ENCODE peak calls at places on chromosome 19, in ten cellular contexts. C is activated naive CD4-positive, alpha-beta T cell; X is MG63; N is NCI-H1694; H is AG10803; Q is NCI-H226; O is SW 1271; G is GDM1; J is DMS 273 treated with DMSO at 0.1 percent for 48 hours; M is KBM-7. T is an unnamed sample.
A peak's percentile ranks its signal among the peaks of the same experiment; 100 is the strongest.

GRCh38 chr19:36136975-36137686 is 2.7 kb upstream of the CAPNS1 start:
- DNase-seq in C (no peak), X (peak; percentile 95), N (peak; percentile 5), H (peak; percentile 80), Q (peak; percentile 95), O (no peak), G (no peak), J (peak; percentile 36), M (no peak), T (no peak)

GRCh38 chr19:55245236-55245904 is 13.4 kb downstream of the PPP6R1 start:
- DNase-seq in C (no peak), X (no peak), N (no peak), H (no peak), Q (no peak), O (no peak), G (no peak), J (no peak), M (no peak), T (no peak)

GRCh38 chr19:19050731-19051130 is 13.1 kb upstream of the SLC25A42 start:
- DNase-seq in C (no peak), X (no peak), N (no peak), H (no peak), Q (no peak), O (no peak), G (no peak), J (no peak), M (no peak), T (no peak)

GRCh38 chr19:56692496-56692895 is 20.9 kb upstream of the ZNF835 start:
- DNase-seq in C (no peak), X (no peak), N (no peak), H (no peak), Q (no peak), O (no peak), G (no peak), J (no peak), M (no peak), T (no peak)

GRCh38 chr19:51681286-51681956 is 11.7 kb upstream of the SPACA6 start:
- DNase-seq in C (no peak), X (no peak), N (no peak), H (no peak), Q (no peak), O (no peak), G (no peak), J (no peak), M (peak; percentile 87), T (no peak)

GRCh38 chr19:2962018-2962670 is 15.2 kb upstream of the TLE6 start:
- DNase-seq in C (no peak), X (no peak), N (peak; percentile 81), H (peak; percentile 86), Q (peak; percentile 32), O (no peak), G (peak; percentile 61), J (peak; percentile 26), M (peak; percentile 87), T (no peak)

GRCh38 chr19:16204005-16204294 is 6.2 kb downstream of the AP1M1 start:
- DNase-seq in C (no peak), X (no peak), N (no peak), H (no peak), Q (no peak), O (no peak), G (no peak), J (no peak), M (no peak), T (no peak)

GRCh38 chr19:18612772-18613588 is at the start of gene TMEM59L:
- DNase-seq in C (no peak), X (no peak), N (no peak), H (no peak), Q (no peak), O (no peak), G (no peak), J (no peak), M (no peak), T (no peak)

GRCh38 chr19:47369923-47370625 is 21.0 kb downstream of the DHX34 start:
- DNase-seq in C (no peak), X (peak; percentile 35), N (no peak), H (peak; percentile 61), Q (peak; percentile 53), O (no peak), G (no peak), J (no peak), M (no peak), T (peak; percentile 62)

GRCh38 chr19:12841094-12841493 is 2.8 kb downstream of the MAST1 start:
- DNase-seq in C (no peak), X (no peak), N (no peak), H (no peak), Q (peak; percentile 26), O (no peak), G (no peak), J (no peak), M (no peak), T (no peak)

GRCh38 chr19:13303381-13304129 is 153.3 kb downstream of the IER2 start:
- DNase-seq in C (no peak), X (no peak), N (no peak), H (no peak), Q (no peak), O (no peak), G (no peak), J (no peak), M (no peak), T (no peak)

GRCh38 chr19:34343751-34344150 is 21.2 kb upstream of the GPI start:
- DNase-seq in C (no peak), X (no peak), N (no peak), H (no peak), Q (no peak), O (no peak), G (no peak), J (no peak), M (no peak), T (no peak)

GRCh38 chr19:54013866-54014265 is 22.4 kb downstream of the CACNG6 start:
- DNase-seq in C (no peak), X (no peak), N (no peak), H (no peak), Q (no peak), O (no peak), G (no peak), J (no peak), M (no peak), T (no peak)

GRCh38 chr19:46748325-46749109 is 2.3 kb upstream of the STRN4 start:
- DNase-seq in C (no peak), X (peak; percentile 39), N (peak; percentile 69), H (peak; percentile 61), Q (no peak), O (no peak), G (no peak), J (no peak), M (peak; percentile 72), T (no peak)

GRCh38 chr19:6588508-6589345 is 2.2 kb downstream of the CD70 start:
- DNase-seq in C (no peak), X (no peak), N (no peak), H (no peak), Q (no peak), O (no peak), G (no peak), J (no peak), M (peak; percentile 51), T (peak; percentile 58)

GRCh38 chr19:47633516-47633915 is 24.6 kb downstream of the BICRA start:
- DNase-seq in C (no peak), X (no peak), N (no peak), H (no peak), Q (no peak), O (no peak), G (no peak), J (no peak), M (no peak), T (no peak)

GRCh38 chr19:38045554-38046253 is 138.7 kb downstream of the SIPA1L3 start:
- DNase-seq in C (no peak), X (no peak), N (no peak), H (no peak), Q (no peak), O (no peak), G (no peak), J (no peak), M (no peak), T (no peak)

GRCh38 chr19:10808937-10809655 is 26.9 kb downstream of the TMED1 start:
- DNase-seq in C (no peak), X (peak; percentile 93), N (no peak), H (peak; percentile 52), Q (peak; percentile 62), O (no peak), G (no peak), J (no peak), M (no peak), T (peak; percentile 69)

GRCh38 chr19:15249912-15250634 is 17.8 kb upstream of the EPHX3 start:
- DNase-seq in C (no peak), X (no peak), N (no peak), H (peak; percentile 94), Q (peak; percentile 98), O (no peak), G (no peak), J (no peak), M (no peak), T (no peak)

GRCh38 chr19:30132312-30133075 is 190.5 kb downstream of the URI1 start:
- DNase-seq in C (no peak), X (no peak), N (no peak), H (no peak), Q (no peak), O (no peak), G (no peak), J (no peak), M (no peak), T (no peak)

GRCh38 chr19:55689366-55690108 is 14.5 kb downstream of the EPN1 start:
- DNase-seq in C (no peak), X (no peak), N (no peak), H (no peak), Q (no peak), O (no peak), G (no peak), J (no peak), M (no peak), T (no peak)

GRCh38 chr19:44653977-44654784 is 10.5 kb downstream of the PVR start:
- DNase-seq in C (no peak), X (peak; percentile 43), N (no peak), H (peak; percentile 63), Q (peak; percentile 48), O (no peak), G (no peak), J (no peak), M (peak; percentile 39), T (peak; percentile 46)

GRCh38 chr19:37905936-37906867 is at the start of gene WDR87:
- DNase-seq in C (no peak), X (no peak), N (peak; percentile 82), H (peak; percentile 6), Q (no peak), O (no peak), G (peak; percentile 44), J (no peak), M (no peak), T (no peak)

GRCh38 chr19:10228925-10229324 is 2.2 kb downstream of the S1PR2 start:
- DNase-seq in C (no peak), X (peak; percentile 65), N (peak; percentile 28), H (peak; percentile 51), Q (no peak), O (no peak), G (no peak), J (no peak), M (peak; percentile 61), T (no peak)